ENCODE peak calls at places on chromosome 3, in seven cellular contexts. R is upper lobe of right lung; T is esophagus squamous epithelium; H is CD8-positive, alpha-beta memory T cell; W is neuronal stem cell; Q is epithelial cell of prostate; G is body of pancreas. S is an unnamed sample.

GRCh38 chr3:72470899-72471298 is 377.3 kb downstream of the SHQ1 start:
- DNase-seq in W (no peak), T (no peak), G (no peak), H (no peak), R (no peak), Q (no peak), S (no peak)

GRCh38 chr3:50604628-50605588 is 6.7 kb downstream of the CISH start:
- DNase-seq in R (no peak), T (no peak), W (no peak), G (peak; percentile 94), Q (no peak), H (no peak), S (peak; percentile 69)

GRCh38 chr3:13057641-13058040 is 15.6 kb downstream of the IQSEC1 start:
- DNase-seq in G (no peak), Q (no peak), W (no peak), R (no peak), H (no peak), T (no peak), S (no peak)

GRCh38 chr3:161343540-161343939 is 27.8 kb downstream of the SPTSSB start:
- DNase-seq in T (no peak), Q (no peak), H (no peak), G (no peak), W (no peak), R (no peak), S (no peak)

GRCh38 chr3:138442996-138443395 is 8.6 kb downstream of the ESYT3 start:
- DNase-seq in W (no peak), Q (no peak), G (no peak), H (no peak), R (no peak), T (no peak), S (no peak)

GRCh38 chr3:40397129-40397528 is 10.1 kb downstream of the ENTPD3 start:
- DNase-seq in W (no peak), H (no peak), T (no peak), Q (no peak), G (no peak), R (no peak), S (no peak)

GRCh38 chr3:101732240-101732641 is 7.8 kb downstream of the CEP97 start:
- DNase-seq in R (no peak), W (no peak), G (no peak), Q (no peak), H (no peak), T (no peak), S (no peak)

GRCh38 chr3:14834807-14835466 is 16.2 kb downstream of the FGD5 start:
- DNase-seq in T (no peak), W (no peak), R (no peak), H (no peak), Q (no peak), G (no peak), S (no peak)

GRCh38 chr3:45992820-45993219 is 2.8 kb downstream of the FYCO1 start:
- DNase-seq in T (no peak), R (no peak), Q (no peak), H (no peak), G (no peak), W (no peak), S (no peak)

GRCh38 chr3:72657666-72658065 is 190.6 kb downstream of the SHQ1 start:
- DNase-seq in R (no peak), T (no peak), H (peak; percentile 79), Q (peak; percentile 26), G (no peak), W (no peak), S (no peak)

GRCh38 chr3:29282431-29283296 is 1.8 kb downstream of the RBMS3 start:
- DNase-seq in W (no peak), Q (no peak), H (no peak), R (no peak), G (no peak), T (no peak), S (no peak)

GRCh38 chr3:29281265-29282228 is 676 bp downstream of the RBMS3 start:
- DNase-seq in H (no peak), W (peak; percentile 38), T (no peak), G (no peak), Q (no peak), R (no peak), S (peak; percentile 38)

GRCh38 chr3:29284578-29284977 is 3.7 kb downstream of the RBMS3 start:
- DNase-seq in G (no peak), W (no peak), Q (no peak), H (no peak), T (no peak), R (no peak), S (no peak)

GRCh38 chr3:29283739-29284138 is 2.9 kb downstream of the RBMS3 start:
- DNase-seq in Q (no peak), W (no peak), G (no peak), H (no peak), T (no peak), R (no peak), S (no peak)

GRCh38 chr3:29283297-29283681 is 2.4 kb downstream of the RBMS3 start:
- DNase-seq in R (no peak), Q (no peak), H (no peak), G (no peak), W (no peak), T (no peak), S (no peak)
- H3K27ac ChIP-seq in R (peak overlapping the region; percentile 84), Q (peak overlapping the region; percentile 69), H (no peak overlapping the region), G (peak overlapping the region; percentile 63), W (no peak overlapping the region), T (peak overlapping the region; percentile 86), S (peak overlapping the region; percentile 91)

GRCh38 chr3:196232882-196233251 is 16.5 kb downstream of the SLC51A start:
- DNase-seq in Q (no peak), T (no peak), G (no peak), W (no peak), R (no peak), H (no peak), S (no peak)

GRCh38 chr3:196235452-196236122 is 19.3 kb downstream of the SLC51A start:
- DNase-seq in H (no peak), W (no peak), T (no peak), Q (no peak), R (no peak), G (no peak), S (no peak)

GRCh38 chr3:196238612-196239190 is 22.4 kb downstream of the SLC51A start:
- DNase-seq in T (no peak), R (no peak), H (no peak), Q (no peak), G (no peak), W (no peak), S (no peak)

GRCh38 chr3:196237203-196237602 is 20.9 kb downstream of the SLC51A start:
- DNase-seq in H (no peak), T (no peak), W (no peak), R (no peak), Q (no peak), G (no peak), S (no peak)

DNA sequence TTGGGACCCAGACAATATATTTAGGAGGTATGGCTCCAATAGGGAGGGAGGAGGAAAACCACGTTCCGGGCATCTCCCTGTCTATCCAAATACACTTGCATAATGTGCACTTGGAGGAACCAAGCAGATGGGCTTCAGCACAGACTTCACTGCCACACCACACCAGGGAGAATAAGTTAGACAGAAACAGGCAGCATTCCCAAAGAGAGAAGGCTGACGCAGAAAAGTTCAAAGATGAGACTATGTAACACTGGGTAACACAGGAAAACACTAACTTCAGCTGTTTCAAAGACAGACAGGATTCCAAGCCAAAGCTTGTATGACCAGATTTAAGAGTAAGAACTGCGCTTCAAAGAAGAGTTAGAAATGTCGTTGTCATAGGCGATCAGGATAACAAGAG is 19.8 kb downstream of the SLC51A start:
- DNase-seq in G (no peak), T (no peak), Q (no peak), H (no peak), W (no peak), R (no peak), S (no peak)
- H3K27ac ChIP-seq in G (no peak overlapping the region), T (no peak overlapping the region), Q (no peak overlapping the region), H (no peak overlapping the region), W (no peak overlapping the region), R (no peak overlapping the region), S (no peak overlapping the region)

GRCh38 chr3:108603689-108604088 is 14.2 kb downstream of the DZIP3 start:
- DNase-seq in G (no peak), Q (no peak), R (no peak), H (peak; percentile 45), W (no peak), T (no peak), S (no peak)

GRCh38 chr3:108598375-108598774 is 8.9 kb downstream of the DZIP3 start:
- DNase-seq in Q (no peak), H (no peak), R (no peak), G (no peak), W (no peak), T (no peak), S (no peak)

GRCh38 chr3:108602249-108602934 is 12.9 kb downstream of the DZIP3 start:
- DNase-seq in R (no peak), G (peak; percentile 15), Q (no peak), T (no peak), H (peak; percentile 51), W (no peak), S (no peak)

GRCh38 chr3:108602935-108603294 is 13.4 kb downstream of the DZIP3 start:
- DNase-seq in W (no peak), H (no peak), G (no peak), R (no peak), T (no peak), Q (no peak), S (no peak)

DNA sequence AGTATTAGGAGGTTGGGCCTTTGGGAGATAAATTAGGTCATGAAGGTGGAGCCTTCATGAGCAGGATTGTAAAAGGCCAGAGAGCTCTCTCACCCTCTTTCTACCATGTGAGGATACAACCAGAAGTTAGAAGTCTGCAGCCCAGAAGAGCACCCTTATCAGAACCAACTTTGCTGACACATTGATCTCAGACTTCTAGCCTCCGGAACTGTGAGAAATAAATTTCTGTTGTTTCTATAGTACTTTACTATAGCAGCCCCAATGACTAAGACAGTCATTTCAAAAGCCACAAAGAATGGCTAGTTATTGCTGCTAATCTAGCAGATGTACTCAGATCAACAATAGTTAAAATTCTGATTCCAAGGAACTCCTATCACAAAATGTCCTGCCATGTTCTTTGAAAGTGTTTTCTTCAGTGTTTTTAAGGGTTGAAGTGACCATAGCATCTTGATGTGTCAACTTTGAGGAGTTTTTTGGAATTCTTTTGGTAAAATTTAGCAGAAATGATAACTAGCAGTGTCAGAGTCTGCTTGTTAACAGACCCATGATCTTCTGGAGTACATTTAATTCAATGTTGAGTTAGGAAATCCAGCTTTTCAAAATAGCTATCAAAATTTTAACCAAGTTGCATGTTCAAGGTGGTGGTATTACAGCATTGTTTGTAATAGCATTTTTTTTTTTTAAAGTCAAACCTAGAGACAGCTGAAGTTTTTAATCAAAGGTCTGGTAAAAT is 10.3 kb downstream of the DZIP3 start:
- DNase-seq in R (no peak), W (no peak), H (no peak), G (no peak), T (no peak), Q (no peak), S (no peak)
- H3K27ac ChIP-seq in R (no peak overlapping the region), W (no peak overlapping the region), H (no peak overlapping the region), G (no peak overlapping the region), T (no peak overlapping the region), Q (no peak overlapping the region), S (no peak overlapping the region)

DNA sequence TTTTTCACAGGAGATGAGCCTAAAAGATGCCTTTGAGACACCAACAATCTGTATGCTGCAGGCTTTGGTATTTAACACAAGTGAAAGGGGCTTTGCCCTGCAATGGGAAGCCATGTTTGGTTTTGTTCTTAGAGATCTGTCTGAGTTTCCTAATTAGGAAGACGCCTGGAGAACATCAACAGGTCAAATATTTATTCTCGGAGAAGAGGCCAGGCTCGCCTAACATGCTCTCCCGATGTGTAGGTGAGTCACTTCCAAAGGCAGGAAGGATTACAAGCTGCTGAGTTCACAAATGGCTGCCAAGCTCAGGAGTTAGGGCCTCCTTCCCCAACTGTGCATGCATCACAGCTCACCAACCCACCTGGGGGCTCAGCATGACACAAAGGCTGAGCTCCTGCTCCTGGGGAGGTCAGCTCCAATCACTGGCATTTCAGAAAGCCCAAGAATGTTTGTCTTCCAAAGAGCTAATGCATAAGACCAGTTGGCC is 119.5 kb upstream of the PRICKLE2 start:
- DNase-seq in Q (peak; percentile 61), H (no peak), T (no peak), G (no peak), W (no peak), R (no peak), S (no peak)
- H3K27ac ChIP-seq in Q (peak overlapping the region; percentile 60), H (no peak overlapping the region), T (peak overlapping the region; percentile 82), G (peak overlapping the region; percentile 18), W (peak overlapping the region; percentile 11), R (peak overlapping the region; percentile 79), S (no peak overlapping the region)

S was measured in heart right ventricle.